ENCODE peak calls at places on chromosomes 11 and 22, in seven cellular contexts. A is GM03348, G is astrocyte of the spinal cord, Y is COR-L47, C is A549, S is endodermal cell, W is heart right ventricle. O is an unnamed sample.

GRCh38 chr11:6438979-6439571 is 1.7 kb downstream of the HPX start:
- DNase-seq in A (peak), G (peak), Y (peak), C (peak), S (peak), W (no peak), O (peak)

GRCh38 chr11:63837719-63838118 is 1.2 kb upstream of the MARK2 start:
- DNase-seq in A (no peak), G (no peak), Y (no peak), C (no peak), S (no peak), W (no peak), O (no peak)

GRCh38 chr11:100684101-100685065 is 2.7 kb upstream of the ARHGAP42 start:
- DNase-seq in A (no peak), G (peak), Y (no peak), C (no peak), S (no peak), W (no peak), O (no peak)

GRCh38 chr11:66467756-66468155 is 1.1 kb downstream of the PELI3 start:
- DNase-seq in A (no peak), G (no peak), Y (peak), C (no peak), S (no peak), W (no peak), O (peak)

GRCh38 chr11:82676483-82677094 is 57.1 kb downstream of the FAM181B start:
- DNase-seq in A (no peak), G (no peak), Y (no peak), C (no peak), S (no peak), W (no peak), O (no peak)

GRCh38 chr11:34632105-34632780 is 11.3 kb downstream of the EHF start:
- DNase-seq in A (no peak), G (no peak), Y (peak), C (no peak), S (peak), W (no peak), O (peak)

GRCh38 chr11:10808553-10809372 is at the start of gene EIF4G2:
- DNase-seq in A (peak), G (peak), Y (peak), C (peak), S (peak), W (peak), O (peak)

GRCh38 chr22:38685761-38686160 is 4.0 kb downstream of the TOMM22 start:
- DNase-seq in A (no peak), G (no peak), Y (no peak), C (no peak), S (no peak), W (no peak), O (no peak)

GRCh38 chr11:57885298-57886035 is 123.9 kb downstream of the CTNND1 start:
- DNase-seq in A (peak), G (no peak), Y (no peak), C (no peak), S (peak), W (no peak), O (no peak)

GRCh38 chr22:46287873-46288751 is 8.6 kb upstream of the GTSE1 start:
- DNase-seq in A (no peak), G (no peak), Y (no peak), C (no peak), S (no peak), W (peak), O (no peak)

O was measured in NCI-H1436.